ENCODE peak calls at places on chromosome 7, in four cellular contexts. T is HepG2, Z is GM12878, J is K562. N is an unnamed sample.

GRCh38 chr7:84792232-84792882 is 394.5 kb downstream of the SEMA3D start:
- DNase-seq in T (no peak), Z (no peak), J (no peak), N (no peak)

GRCh38 chr7:133409421-133409820 is 156.5 kb downstream of the EXOC4 start:
- DNase-seq in T (no peak), Z (no peak), J (no peak), N (no peak)

GRCh38 chr7:122092964-122093797 is 50.9 kb downstream of the AASS start:
- DNase-seq in T (peak), Z (peak), J (peak), N (peak)

GRCh38 chr7:121140790-121141189 is 152.3 kb downstream of the CPED1 start:
- DNase-seq in T (no peak), Z (no peak), J (no peak), N (no peak)

GRCh38 chr7:132205515-132205914 is 370.8 kb downstream of the PLXNA4 start:
- DNase-seq in T (no peak), Z (no peak), J (no peak), N (no peak)

GRCh38 chr7:105790996-105791395 is 85.4 kb downstream of the ATXN7L1 start:
- DNase-seq in T (no peak), Z (no peak), J (no peak), N (no peak)

GRCh38 chr7:17009007-17009719 is 127.4 kb upstream of the AGR3 start:
- DNase-seq in T (peak), Z (no peak), J (peak), N (no peak)

GRCh38 chr7:158975526-158976467 is 119.4 kb downstream of the DYNC2I1 start:
- DNase-seq in T (peak), Z (no peak), J (peak), N (no peak)

GRCh38 chr7:102306916-102307677 is 20.4 kb downstream of the SH2B2 start:
- DNase-seq in T (peak), Z (peak), J (peak), N (no peak)

GRCh38 chr7:24229481-24230226 is 54.3 kb upstream of the NPY start:
- DNase-seq in T (no peak), Z (no peak), J (no peak), N (no peak)

GRCh38 chr7:24227068-24227467 is 56.9 kb upstream of the NPY start:
- DNase-seq in T (no peak), Z (peak), J (no peak), N (no peak)

GRCh38 chr7:24233386-24233785 is 50.6 kb upstream of the NPY start:
- DNase-seq in T (no peak), Z (no peak), J (no peak), N (no peak)

DNA sequence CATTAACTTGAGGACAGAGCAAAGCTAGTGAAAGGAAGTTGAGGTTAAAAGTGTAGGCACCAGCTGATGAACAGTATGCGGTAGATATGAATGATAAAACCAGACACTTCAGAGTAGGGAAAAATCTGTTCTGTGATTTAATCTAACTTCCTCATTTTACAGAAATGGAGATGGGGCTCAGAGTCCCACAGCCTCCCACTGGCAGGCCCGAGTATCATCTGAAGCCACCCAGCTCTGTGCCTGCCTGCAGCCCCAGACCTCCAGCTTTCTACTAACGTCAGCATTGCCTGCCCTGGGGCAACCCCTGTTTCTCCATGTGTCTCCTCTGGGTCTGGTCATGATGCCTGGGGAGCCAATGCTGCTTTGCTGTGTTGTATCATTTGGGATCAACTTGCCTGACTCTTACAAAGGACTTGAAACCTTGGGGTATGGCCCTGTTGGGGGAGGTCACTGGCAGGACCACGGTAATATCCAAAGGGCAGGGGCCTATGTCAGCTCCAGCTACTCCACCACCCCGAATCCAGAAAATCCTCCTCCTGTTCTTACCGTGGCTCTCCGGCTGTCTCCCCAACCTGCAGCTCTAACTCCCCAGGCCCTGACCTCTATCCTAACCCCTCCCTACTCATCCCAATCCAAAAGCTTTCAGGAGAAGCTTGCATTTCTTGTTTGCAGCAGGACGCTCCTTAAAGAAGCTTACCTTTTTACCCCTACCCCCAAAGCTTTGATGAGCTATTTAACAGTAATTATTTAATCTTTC is 56.2 kb upstream of the NPY start:
- DNase-seq in T (no peak), Z (peak), J (no peak), N (no peak)
- TF ChIP-seq BHLHE40 in T (no peak), Z (no peak), J (no peak), N (no peak)

DNA sequence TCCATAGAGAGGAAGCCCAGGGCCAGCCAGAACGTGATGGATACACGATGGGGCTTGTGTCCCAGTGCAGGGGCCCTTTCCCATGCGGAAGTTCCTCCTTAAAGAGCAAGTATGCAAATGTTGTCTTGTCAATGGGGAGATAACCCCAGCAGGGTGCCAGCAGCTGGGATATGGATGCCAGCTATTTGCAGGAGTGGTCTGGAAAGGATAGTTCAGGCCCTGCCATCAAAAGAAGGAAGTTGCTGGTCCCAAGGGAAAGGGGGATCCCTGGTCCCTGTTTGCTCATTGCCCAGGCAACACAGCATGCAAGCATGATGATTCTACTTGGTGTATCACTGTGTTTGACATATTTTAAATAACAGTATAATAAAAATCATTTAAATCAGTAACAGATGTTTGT is 73.1 kb upstream of the HECW1 start:
- DNase-seq in T (no peak), Z (no peak), J (no peak), N (no peak)
- TF ChIP-seq TARDBP in T (no peak), Z (no peak), J (no peak), N (no peak)

GRCh38 chr7:66075590-66076458 is at the start of gene ASL:
- DNase-seq in T (peak), Z (peak), J (peak), N (peak)
- TF ChIP-seq BHLHE40 in T (no peak), Z (peak), J (peak), N (no peak)

DNA sequence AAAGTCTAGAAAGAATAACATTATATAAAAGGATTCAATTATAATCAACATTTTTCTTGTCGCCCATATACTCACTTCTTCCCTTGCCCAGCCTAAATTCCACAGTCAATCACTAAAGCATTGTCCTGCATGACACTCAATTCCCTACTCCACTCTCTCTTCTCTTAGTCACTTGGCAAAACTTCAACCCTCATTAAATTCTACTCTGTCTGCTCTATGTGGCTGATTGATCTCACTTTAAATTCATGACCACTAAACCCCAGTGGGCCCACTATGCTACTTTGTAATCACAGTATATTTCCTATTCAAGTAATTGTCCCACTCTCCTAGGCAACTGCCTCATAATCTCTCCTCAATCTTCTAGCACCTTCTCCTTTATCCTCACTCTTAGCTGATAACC is 54.1 kb downstream of the MTERF1 start:
- DNase-seq in T (no peak), Z (no peak), J (no peak), N (no peak)
- TF ChIP-seq TARDBP in T (no peak), Z (no peak), J (no peak), N (no peak)

GRCh38 chr7:155847821-155848435 is 35.7 kb upstream of the SHH start:
- DNase-seq in T (no peak), Z (no peak), J (no peak), N (no peak)

GRCh38 chr7:155845226-155845625 is 33.0 kb upstream of the SHH start:
- DNase-seq in T (no peak), Z (no peak), J (no peak), N (no peak)

GRCh38 chr7:155846156-155846555 is 33.9 kb upstream of the SHH start:
- DNase-seq in T (no peak), Z (no peak), J (no peak), N (no peak)

GRCh38 chr7:155848691-155849690 is 36.7 kb upstream of the SHH start:
- DNase-seq in T (no peak), Z (no peak), J (no peak), N (no peak)

DNA sequence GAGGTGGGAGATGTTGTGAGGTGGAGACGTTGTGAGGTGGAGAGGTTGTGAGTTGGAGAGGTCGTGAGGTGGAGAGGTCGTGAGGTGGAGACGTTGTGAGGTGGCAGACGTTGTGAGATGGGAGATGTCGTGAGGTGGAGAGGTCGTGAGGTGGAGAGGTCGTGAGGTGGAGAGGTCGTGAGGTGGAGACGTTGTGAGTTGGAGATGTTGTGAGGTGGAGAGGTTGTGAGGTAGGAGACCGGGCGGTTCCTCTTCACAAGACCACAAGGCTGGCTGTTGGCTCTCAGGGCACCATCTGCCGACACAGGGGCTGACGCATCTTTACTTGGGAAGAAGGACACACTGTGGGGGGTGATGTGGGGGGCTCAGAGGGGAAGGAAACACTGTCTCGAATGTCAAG is 34.7 kb upstream of the SHH start:
- DNase-seq in T (no peak), Z (no peak), J (no peak), N (no peak)
- TF ChIP-seq BHLHE40 in T (no peak), Z (no peak), J (no peak), N (no peak)

N was measured in HEK293T.